ENCODE peak calls at places on chromosomes 13 and 19, in eight cellular contexts. U, L, E, V, T, S, N and G are unnamed samples. For H3K4me1, the result is how much of the 10 kb centered on the place peaks cover.

GRCh38 chr13:98521876-98522275 is 55.0 kb downstream of the STK24 start:
- DNase-seq in U (no peak), L (no peak), E (no peak), V (no peak), T (peak), S (peak), N (no peak), G (no peak)

GRCh38 chr13:98707309-98707999 is 45.0 kb downstream of the SLC15A1 start:
- DNase-seq in U (no peak), L (no peak), E (no peak), V (no peak), T (no peak), S (no peak), N (no peak), G (no peak)

GRCh38 chr13:33931397-33931987 is 113.5 kb downstream of the RFC3 start:
- DNase-seq in U (peak), L (no peak), E (peak), V (no peak), T (no peak), S (no peak), N (no peak), G (no peak)

GRCh38 chr19:2422951-2423880 is 4.2 kb downstream of the TIMM13 start:
- DNase-seq in U (no peak), L (no peak), E (peak), V (peak), T (no peak), S (no peak), N (no peak), G (no peak)

GRCh38 chr13:111893071-111893606 is 173.8 kb upstream of the SOX1 start:
- DNase-seq in U (peak), L (no peak), E (no peak), V (no peak), T (no peak), S (peak), N (no peak), G (no peak)

GRCh38 chr13:47399599-47399998 is 502.7 kb upstream of the HTR2A start:
- DNase-seq in U (no peak), L (no peak), E (no peak), V (no peak), T (no peak), S (no peak), N (no peak), G (no peak)

GRCh38 chr13:100546713-100547405 is 41.7 kb downstream of the GGACT start:
- DNase-seq in U (no peak), L (peak), E (no peak), V (no peak), T (no peak), S (no peak), N (no peak), G (no peak)

GRCh38 chr13:79226250-79226649 is 179.8 kb downstream of the RBM26 start:
- DNase-seq in U (no peak), L (no peak), E (no peak), V (no peak), T (no peak), S (no peak), N (no peak), G (no peak)

GRCh38 chr19:49114630-49115363 is 627 bp downstream of the LIN7B start:
- DNase-seq in U (peak), L (peak), E (peak), V (peak), T (peak), S (peak), N (peak), G (no peak)

GRCh38 chr19:38685666-38686529 is 38.4 kb downstream of the ACTN4 start:
- DNase-seq in U (peak), L (no peak), E (peak), V (peak), T (no peak), S (no peak), N (no peak), G (no peak)

GRCh38 chr13:99371956-99372355 is 64.8 kb upstream of the GPR183 start:
- DNase-seq in U (no peak), L (no peak), E (no peak), V (no peak), T (no peak), S (peak), N (no peak), G (no peak)

GRCh38 chr19:3821857-3822364 is 35.7 kb upstream of the MATK start:
- DNase-seq in U (peak), L (peak), E (peak), V (peak), T (peak), S (no peak), N (peak), G (peak)

GRCh38 chr13:80235559-80236296 is 105.2 kb downstream of the SPRY2 start:
- DNase-seq in U (no peak), L (no peak), E (peak), V (peak), T (no peak), S (no peak), N (no peak), G (no peak)

GRCh38 chr19:45514376-45515051 is 7.2 kb downstream of the VASP start:
- DNase-seq in U (no peak), L (no peak), E (no peak), V (peak), T (no peak), S (peak), N (no peak), G (no peak)

GRCh38 chr19:46080561-46080960 is 39.8 kb upstream of the IGFL4 start:
- DNase-seq in U (no peak), L (no peak), E (peak), V (peak), T (no peak), S (no peak), N (no peak), G (no peak)

GRCh38 chr13:67493835-67494234 is 263.7 kb upstream of the PCDH9 start:
- DNase-seq in U (no peak), L (no peak), E (no peak), V (no peak), T (no peak), S (no peak), N (no peak), G (no peak)

GRCh38 chr19:45526143-45526542 is 18.9 kb downstream of the VASP start:
- DNase-seq in U (peak), L (peak), E (peak), V (peak), T (peak), S (peak), N (peak), G (peak)

GRCh38 chr13:61413572-61413971 is 2.1 kb downstream of the PCDH20 start:
- DNase-seq in U (peak), L (no peak), E (no peak), V (no peak), T (peak), S (peak), N (no peak), G (no peak)

GRCh38 chr13:43363156-43363918 is 340.0 kb downstream of the DNAJC15 start:
- DNase-seq in U (no peak), L (no peak), E (peak), V (no peak), T (no peak), S (no peak), N (no peak), G (no peak)

GRCh38 chr19:14425696-14426138 is 6.6 kb upstream of the DDX39A start:
- DNase-seq in U (no peak), L (no peak), E (peak), V (no peak), T (no peak), S (no peak), N (no peak), G (no peak)

GRCh38 chr19:41893899-41894298 is 10.9 kb downstream of the ARHGEF1 start:
- DNase-seq in U (peak), L (no peak), E (no peak), V (no peak), T (no peak), S (no peak), N (no peak), G (no peak)

GRCh38 chr13:98416408-98416807 is 160.5 kb downstream of the STK24 start:
- DNase-seq in U (no peak), L (no peak), E (no peak), V (peak), T (no peak), S (peak), N (no peak), G (no peak)

GRCh38 chr13:114142640-114143490 is 10.4 kb upstream of the RASA3 start:
- DNase-seq in U (no peak), L (peak), E (peak), V (peak), T (peak), S (peak), N (no peak), G (no peak)

GRCh38 chr19:918481-919156 is 1.5 kb downstream of the KISS1R start:
- DNase-seq in U (peak), L (no peak), E (no peak), V (no peak), T (no peak), S (no peak), N (no peak), G (no peak)

GRCh38 chr13:52726258-52726657 is 13.4 kb downstream of the CNMD start:
- DNase-seq in U (no peak), L (no peak), E (no peak), V (no peak), T (no peak), S (no peak), N (no peak), G (no peak)

GRCh38 chr13:98214707-98215106 is 37.6 kb upstream of the RNF113B start:
- DNase-seq in U (no peak), L (no peak), E (no peak), V (peak), T (no peak), S (no peak), N (no peak), G (no peak)

GRCh38 chr13:100660761-100661160 is 13.8 kb downstream of the TMTC4 start:
- DNase-seq in U (no peak), L (no peak), E (no peak), V (no peak), T (no peak), S (no peak), N (no peak), G (no peak)

GRCh38 chr19:49771674-49772139 is 4.9 kb downstream of the AP2A1 start:
- DNase-seq in U (no peak), L (no peak), E (no peak), V (no peak), T (no peak), S (no peak), N (no peak), G (no peak)

GRCh38 chr19:37466277-37466797 is 907 bp downstream of the ZNF569 start:
- DNase-seq in U (no peak), L (no peak), E (no peak), V (no peak), T (no peak), S (no peak), N (no peak), G (no peak)

GRCh38 chr13:81986308-81986707 is 1645.4 kb upstream of the SPRY2 start:
- DNase-seq in U (no peak), L (no peak), E (no peak), V (no peak), T (no peak), S (no peak), N (no peak), G (no peak)

GRCh38 chr19:10503002-10503789 is at the start of gene KEAP1:
- DNase-seq in U (peak), L (peak), E (peak), V (peak), T (no peak), S (no peak), N (no peak), G (no peak)

GRCh38 chr19:45468803-45469131 is 971 bp downstream of the FOSB start:
- DNase-seq in U (no peak), L (no peak), E (no peak), V (no peak), T (no peak), S (peak), N (no peak), G (no peak)

GRCh38 chr19:54325194-54325621 is 12.2 kb upstream of the LILRA5 start:
- DNase-seq in U (peak), L (no peak), E (peak), V (peak), T (no peak), S (no peak), N (no peak), G (peak)

GRCh38 chr19:45591004-45591637 is 6.5 kb upstream of the OPA3 start:
- DNase-seq in U (peak), L (no peak), E (peak), V (peak), T (peak), S (peak), N (no peak), G (no peak)

GRCh38 chr13:23632741-23633140 is 62.5 kb downstream of the TNFRSF19 start:
- DNase-seq in U (peak), L (no peak), E (no peak), V (no peak), T (no peak), S (no peak), N (no peak), G (no peak)

GRCh38 chr19:55678121-55678671 is 3.2 kb downstream of the EPN1 start:
- DNase-seq in U (no peak), L (no peak), E (no peak), V (no peak), T (peak), S (peak), N (peak), G (peak)

GRCh38 chr19:55680339-55681130 is 5.5 kb downstream of the EPN1 start:
- DNase-seq in U (no peak), L (no peak), E (no peak), V (no peak), T (no peak), S (peak), N (no peak), G (no peak)

GRCh38 chr19:55681131-55682087 is 6.4 kb downstream of the EPN1 start:
- DNase-seq in U (no peak), L (no peak), E (peak), V (no peak), T (no peak), S (peak), N (no peak), G (no peak)

GRCh38 chr19:55677572-55678028 is 2.6 kb downstream of the EPN1 start:
- DNase-seq in U (no peak), L (no peak), E (no peak), V (peak), T (no peak), S (peak), N (no peak), G (no peak)

DNA sequence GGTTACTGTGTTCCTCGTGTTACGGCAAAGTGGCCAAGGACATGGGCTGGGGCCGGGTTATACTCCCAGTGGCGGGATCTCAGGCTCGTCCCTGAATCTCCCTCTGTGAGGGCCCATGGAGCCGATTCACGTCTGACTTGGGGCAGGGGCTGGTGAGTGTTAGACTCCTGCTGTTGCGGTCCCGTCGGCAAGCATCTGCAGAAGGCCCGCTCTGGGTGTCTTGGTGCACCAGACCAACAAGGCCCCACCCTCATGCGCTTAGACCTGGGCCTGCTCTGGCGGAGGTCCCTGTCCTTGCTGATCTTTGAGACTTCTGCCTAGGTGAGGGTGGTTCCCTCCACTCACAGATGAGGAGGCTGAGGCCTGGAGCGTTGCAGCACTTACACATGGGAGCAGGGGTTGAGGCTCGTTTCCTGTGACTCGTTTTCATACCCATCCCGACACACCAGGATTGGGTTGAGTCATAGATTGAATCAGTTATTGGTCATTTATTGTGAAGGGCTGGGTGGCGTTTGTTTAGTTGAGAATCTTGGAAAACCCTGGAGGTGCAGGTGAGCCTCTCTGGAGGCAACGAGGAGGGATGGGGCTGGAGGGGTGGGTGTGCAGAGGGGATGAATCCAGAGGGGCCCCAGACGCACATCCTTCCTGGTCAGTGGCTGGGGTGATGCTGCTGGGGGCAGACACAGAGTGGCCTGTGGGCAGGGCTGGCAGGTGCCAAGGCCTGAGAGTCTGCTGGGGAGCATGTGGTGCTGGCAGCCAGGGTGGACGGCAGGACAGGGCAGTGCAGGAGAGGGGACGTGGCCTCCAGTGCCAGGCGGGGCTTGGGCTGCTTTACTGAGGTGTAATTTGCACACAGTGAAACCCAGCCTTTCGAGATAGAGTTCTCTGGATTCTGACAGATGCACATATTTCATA is 4.6 kb downstream of the EPN1 start:
- DNase-seq in U (no peak), L (no peak), E (no peak), V (no peak), T (no peak), S (peak), N (no peak), G (no peak)
- H3K4me1 ChIP-seq in U (under half), L (under half), E (under half), V (half or more), T (under half), S (half or more), N (under half), G (half or more)

GRCh38 chr13:37960427-37960826 is 90.9 kb upstream of the TRPC4 start:
- DNase-seq in U (no peak), L (no peak), E (no peak), V (no peak), T (no peak), S (no peak), N (no peak), G (no peak)
- TF ChIP-seq CTCF in U (peak), L (no peak), E (peak), V (no peak), T (no peak), S (no peak), N (no peak), G (no peak)

DNA sequence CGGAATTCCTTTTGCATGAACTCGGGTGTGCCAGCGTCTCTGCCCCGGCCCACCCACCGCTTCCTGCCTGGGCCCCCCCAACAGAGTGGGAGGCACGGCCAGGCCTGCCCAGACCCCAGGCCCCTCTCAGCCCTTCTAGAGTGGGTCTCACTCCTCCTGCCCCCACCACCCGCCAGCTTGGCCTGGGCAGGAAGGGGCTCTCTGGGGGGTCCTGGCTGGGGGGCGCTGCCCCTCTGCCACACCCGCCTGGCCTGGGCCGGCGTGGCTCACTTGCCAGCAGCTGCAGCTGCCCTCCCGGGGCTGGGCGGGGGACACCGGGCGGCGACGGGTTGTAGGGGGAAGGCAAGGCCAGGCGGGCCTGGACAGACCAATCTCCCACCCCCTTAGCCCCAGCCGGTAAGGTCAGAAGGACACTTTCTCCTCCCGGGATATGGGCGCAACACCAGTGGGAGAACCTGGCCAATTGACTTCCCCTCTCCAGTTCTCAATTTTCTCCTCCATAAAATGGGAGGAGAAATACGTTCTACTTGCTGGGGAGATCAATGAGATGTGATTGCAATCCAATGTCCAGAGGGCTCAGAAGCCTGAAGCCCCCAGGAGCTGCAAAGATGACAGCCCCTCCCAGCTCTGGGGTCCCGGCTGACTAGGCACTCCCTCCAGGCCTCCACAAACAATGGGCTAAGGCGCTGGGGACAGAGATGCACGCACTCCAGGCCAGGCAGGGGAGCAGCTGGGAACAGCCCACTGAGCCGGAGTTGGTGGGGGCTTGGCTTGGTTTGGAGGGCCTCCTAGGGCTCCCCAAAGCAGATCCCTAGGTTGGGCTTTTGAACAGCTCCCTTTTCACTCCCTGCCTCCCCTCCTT is 2.4 kb downstream of the CRLF1 start:
- DNase-seq in U (peak), L (peak), E (no peak), V (no peak), T (no peak), S (peak), N (no peak), G (no peak)
- H3K4me3 ChIP-seq in U (peak), L (peak), E (no peak), V (no peak), T (no peak), S (no peak), N (peak), G (no peak)

GRCh38 chr19:33393286-33394005 is 19.9 kb downstream of the CEBPG start:
- DNase-seq in U (peak), L (peak), E (no peak), V (peak), T (peak), S (peak), N (no peak), G (no peak)

GRCh38 chr19:33392341-33393285 is 19.1 kb downstream of the CEBPG start:
- DNase-seq in U (no peak), L (peak), E (no peak), V (peak), T (peak), S (peak), N (no peak), G (no peak)

GRCh38 chr19:33390908-33391630 is 17.6 kb downstream of the CEBPG start:
- DNase-seq in U (no peak), L (no peak), E (no peak), V (peak), T (peak), S (peak), N (no peak), G (peak)

GRCh38 chr19:33390120-33390907 is 16.8 kb downstream of the CEBPG start:
- DNase-seq in U (no peak), L (peak), E (peak), V (no peak), T (peak), S (peak), N (peak), G (peak)

GRCh38 chr19:33391631-33392249 is 18.2 kb downstream of the CEBPG start:
- DNase-seq in U (no peak), L (no peak), E (no peak), V (no peak), T (no peak), S (no peak), N (no peak), G (peak)
- H3K4me1 ChIP-seq in U (under half), L (half or more), E (under half), V (half or more), T (half or more), S (half or more), N (half or more), G (under half)